ENCODE peak calls at places on chromosomes 1 and 21, in nine cellular contexts. One of them, this sample, is unnamed.

GRCh38 chr1:175600721-175601440 is 142.5 kb downstream of the TNR start:
- DNase-seq in right lobe of liver: no peak
- DNase-seq in upper lobe of left lung: no peak
- DNase-seq in heart left ventricle: no peak
- DNase-seq in IMR-90: no peak
- DNase-seq in ovary: no peak
- DNase-seq in adrenal gland: no peak
- DNase-seq in body of pancreas: no peak
- DNase-seq in H54: no peak
- DNase-seq in this sample: peak

GRCh38 chr1:20119351-20119750 is at the start of gene PLA2G2D:
- DNase-seq in IMR-90: no peak
- DNase-seq in H54: no peak
- DNase-seq in right lobe of liver: peak
- DNase-seq in body of pancreas: no peak
- DNase-seq in upper lobe of left lung: no peak
- DNase-seq in adrenal gland: no peak
- DNase-seq in heart left ventricle: no peak
- DNase-seq in ovary: no peak
- DNase-seq in this sample: no peak

GRCh38 chr1:92486251-92487077 is at the start of gene GFI1:
- DNase-seq in IMR-90: no peak
- DNase-seq in right lobe of liver: peak
- DNase-seq in ovary: no peak
- DNase-seq in H54: no peak
- DNase-seq in adrenal gland: no peak
- DNase-seq in body of pancreas: peak
- DNase-seq in heart left ventricle: peak
- DNase-seq in upper lobe of left lung: peak
- DNase-seq in this sample: peak

GRCh38 chr1:42955311-42956063 is 3.2 kb downstream of the SLC2A1 start:
- DNase-seq in right lobe of liver: no peak
- DNase-seq in ovary: no peak
- DNase-seq in upper lobe of left lung: no peak
- DNase-seq in IMR-90: no peak
- DNase-seq in heart left ventricle: no peak
- DNase-seq in H54: no peak
- DNase-seq in body of pancreas: no peak
- DNase-seq in adrenal gland: no peak
- DNase-seq in this sample: peak

GRCh38 chr21:45386336-45386727 is 18.6 kb upstream of the COL18A1 start:
- DNase-seq in adrenal gland: no peak
- DNase-seq in upper lobe of left lung: peak
- DNase-seq in ovary: peak
- DNase-seq in H54: no peak
- DNase-seq in IMR-90: no peak
- DNase-seq in right lobe of liver: peak
- DNase-seq in body of pancreas: no peak
- DNase-seq in heart left ventricle: peak
- DNase-seq in this sample: no peak

GRCh38 chr1:68571499-68571898 is 74.6 kb upstream of the DEPDC1 start:
- DNase-seq in right lobe of liver: no peak
- DNase-seq in body of pancreas: no peak
- DNase-seq in H54: no peak
- DNase-seq in heart left ventricle: no peak
- DNase-seq in upper lobe of left lung: no peak
- DNase-seq in ovary: no peak
- DNase-seq in adrenal gland: no peak
- DNase-seq in IMR-90: no peak
- DNase-seq in this sample: no peak

GRCh38 chr1:72230746-72231145 is 51.6 kb downstream of the NEGR1 start:
- DNase-seq in heart left ventricle: no peak
- DNase-seq in right lobe of liver: no peak
- DNase-seq in adrenal gland: no peak
- DNase-seq in body of pancreas: no peak
- DNase-seq in H54: no peak
- DNase-seq in upper lobe of left lung: no peak
- DNase-seq in ovary: no peak
- DNase-seq in IMR-90: peak
- DNase-seq in this sample: no peak

GRCh38 chr1:234326493-234327366 is 46.5 kb upstream of the COA6 start:
- DNase-seq in upper lobe of left lung: peak
- DNase-seq in right lobe of liver: peak
- DNase-seq in H54: peak
- DNase-seq in adrenal gland: peak
- DNase-seq in body of pancreas: peak
- DNase-seq in IMR-90: peak
- DNase-seq in heart left ventricle: peak
- DNase-seq in ovary: no peak
- DNase-seq in this sample: peak

GRCh38 chr1:158150512-158150911 is 30.2 kb upstream of the CD1D start:
- DNase-seq in adrenal gland: no peak
- DNase-seq in body of pancreas: no peak
- DNase-seq in right lobe of liver: no peak
- DNase-seq in IMR-90: no peak
- DNase-seq in upper lobe of left lung: no peak
- DNase-seq in H54: no peak
- DNase-seq in ovary: no peak
- DNase-seq in heart left ventricle: no peak
- DNase-seq in this sample: peak

GRCh38 chr1:4976859-4977440 is 322.5 kb downstream of the AJAP1 start:
- DNase-seq in heart left ventricle: no peak
- DNase-seq in right lobe of liver: no peak
- DNase-seq in body of pancreas: no peak
- DNase-seq in adrenal gland: no peak
- DNase-seq in IMR-90: no peak
- DNase-seq in upper lobe of left lung: peak
- DNase-seq in H54: no peak
- DNase-seq in ovary: peak
- DNase-seq in this sample: no peak

GRCh38 chr1:145997156-145998023 is 1.0 kb upstream of the TXNIP start:
- DNase-seq in adrenal gland: peak
- DNase-seq in heart left ventricle: no peak
- DNase-seq in IMR-90: no peak
- DNase-seq in body of pancreas: peak
- DNase-seq in upper lobe of left lung: peak
- DNase-seq in right lobe of liver: peak
- DNase-seq in ovary: no peak
- DNase-seq in H54: no peak
- DNase-seq in this sample: peak

DNA sequence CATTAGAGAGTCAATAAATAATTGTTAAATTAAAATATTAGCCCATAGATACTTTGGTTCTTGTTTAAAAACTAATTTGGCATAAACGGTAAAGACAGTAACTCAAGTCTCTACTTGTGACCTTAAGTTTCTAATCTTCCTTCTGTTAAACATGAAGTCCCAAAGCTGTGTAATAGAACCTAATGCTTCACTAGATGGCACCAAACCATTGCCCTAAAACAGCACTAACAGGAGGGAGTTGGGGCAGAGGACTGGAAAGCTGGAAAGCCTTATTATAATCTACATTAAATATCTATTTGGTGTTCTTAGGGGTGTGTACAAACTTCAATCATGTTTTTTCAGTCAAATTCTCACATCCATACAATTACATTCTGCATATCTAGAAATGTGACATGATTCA is 176.6 kb downstream of the OLFM3 start:
- DNase-seq in H54: no peak
- DNase-seq in IMR-90: peak
- DNase-seq in adrenal gland: no peak
- DNase-seq in body of pancreas: no peak
- DNase-seq in right lobe of liver: no peak
- DNase-seq in heart left ventricle: no peak
- DNase-seq in ovary: no peak
- DNase-seq in upper lobe of left lung: no peak
- DNase-seq in this sample: peak
- TF ChIP-seq POLR2A in H54: no peak
- TF ChIP-seq POLR2A in IMR-90: no peak
- TF ChIP-seq POLR2A in adrenal gland: no peak
- TF ChIP-seq POLR2A in body of pancreas: no peak
- TF ChIP-seq POLR2A in right lobe of liver: no peak
- TF ChIP-seq POLR2A in heart left ventricle: no peak
- TF ChIP-seq POLR2A in ovary: no peak
- TF ChIP-seq POLR2A in upper lobe of left lung: no peak
- TF ChIP-seq POLR2A in this sample: no peak

GRCh38 chr1:15617173-15617873 is at the start of gene DDI2:
- DNase-seq in body of pancreas: peak
- DNase-seq in ovary: peak
- DNase-seq in heart left ventricle: peak
- DNase-seq in H54: peak
- DNase-seq in upper lobe of left lung: peak
- DNase-seq in IMR-90: peak
- DNase-seq in right lobe of liver: peak
- DNase-seq in adrenal gland: peak
- DNase-seq in this sample: peak
- TF ChIP-seq POLR2A in body of pancreas: peak
- TF ChIP-seq POLR2A in ovary: peak
- TF ChIP-seq POLR2A in heart left ventricle: peak
- TF ChIP-seq POLR2A in H54: peak
- TF ChIP-seq POLR2A in upper lobe of left lung: peak
- TF ChIP-seq POLR2A in IMR-90: peak
- TF ChIP-seq POLR2A in right lobe of liver: peak
- TF ChIP-seq POLR2A in adrenal gland: peak
- TF ChIP-seq POLR2A in this sample: peak

GRCh38 chr1:21778405-21778727 is 4.6 kb downstream of the USP48 start:
- DNase-seq in right lobe of liver: no peak
- DNase-seq in upper lobe of left lung: no peak
- DNase-seq in adrenal gland: no peak
- DNase-seq in H54: no peak
- DNase-seq in body of pancreas: no peak
- DNase-seq in ovary: no peak
- DNase-seq in IMR-90: no peak
- DNase-seq in heart left ventricle: no peak
- DNase-seq in this sample: no peak

GRCh38 chr1:21782868-21783678 is at the start of gene USP48:
- DNase-seq in H54: peak
- DNase-seq in adrenal gland: peak
- DNase-seq in heart left ventricle: peak
- DNase-seq in body of pancreas: peak
- DNase-seq in ovary: peak
- DNase-seq in right lobe of liver: peak
- DNase-seq in IMR-90: peak
- DNase-seq in upper lobe of left lung: peak
- DNase-seq in this sample: peak

GRCh38 chr1:21779613-21780521 is 3.1 kb downstream of the USP48 start:
- DNase-seq in ovary: no peak
- DNase-seq in H54: no peak
- DNase-seq in IMR-90: no peak
- DNase-seq in heart left ventricle: no peak
- DNase-seq in upper lobe of left lung: no peak
- DNase-seq in body of pancreas: no peak
- DNase-seq in adrenal gland: no peak
- DNase-seq in right lobe of liver: no peak
- DNase-seq in this sample: no peak

GRCh38 chr1:21783679-21784603 is 992 bp upstream of the USP48 start:
- DNase-seq in adrenal gland: peak
- DNase-seq in right lobe of liver: no peak
- DNase-seq in ovary: peak
- DNase-seq in IMR-90: peak
- DNase-seq in heart left ventricle: no peak
- DNase-seq in body of pancreas: peak
- DNase-seq in H54: peak
- DNase-seq in upper lobe of left lung: peak
- DNase-seq in this sample: peak

DNA sequence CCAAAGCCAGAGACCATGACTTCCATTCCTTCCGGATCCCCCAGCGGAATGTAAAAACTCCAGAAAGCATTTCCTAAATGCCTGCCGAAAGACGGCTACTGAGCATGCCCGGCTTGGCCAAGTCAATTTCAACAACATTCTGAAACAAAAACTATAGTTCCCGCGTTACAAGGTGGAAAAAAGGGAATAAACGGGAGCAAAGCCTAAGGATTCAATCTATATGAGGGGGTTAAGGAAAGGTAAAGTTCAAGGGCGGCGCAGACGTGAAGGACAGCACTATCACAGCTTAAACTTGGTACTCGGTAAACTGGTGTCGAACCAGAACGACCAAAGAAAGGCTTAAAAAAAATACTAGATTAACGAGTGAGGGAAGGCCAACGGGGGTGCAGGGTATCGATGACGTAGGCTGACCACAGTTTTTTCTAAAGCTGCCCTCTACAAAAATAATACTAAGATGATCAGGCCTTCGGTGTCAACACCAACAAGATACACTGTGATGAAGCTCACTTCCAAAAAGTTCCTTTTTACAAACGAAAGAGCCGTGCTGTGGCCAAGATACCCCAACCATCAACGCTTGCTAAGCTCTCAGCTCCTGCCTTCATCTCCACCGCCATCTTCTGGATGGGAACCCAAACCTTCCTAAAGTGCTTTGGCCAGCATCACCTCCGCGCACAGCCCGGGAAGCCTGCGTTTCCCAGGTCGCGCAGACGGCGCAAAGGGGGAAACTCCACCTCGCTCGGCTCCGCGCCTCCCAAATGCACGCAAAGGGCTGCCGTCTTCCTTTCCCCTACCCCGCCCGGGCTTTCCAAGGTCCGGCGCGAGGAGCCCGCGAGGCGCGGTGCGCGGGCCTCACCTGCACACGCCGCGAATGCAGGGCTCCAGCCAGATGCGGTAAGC is 730 bp downstream of the USP48 start:
- DNase-seq in adrenal gland: peak
- DNase-seq in H54: no peak
- DNase-seq in heart left ventricle: peak
- DNase-seq in upper lobe of left lung: no peak
- DNase-seq in ovary: no peak
- DNase-seq in body of pancreas: peak
- DNase-seq in right lobe of liver: peak
- DNase-seq in IMR-90: peak
- DNase-seq in this sample: peak
- TF ChIP-seq POLR2A in adrenal gland: peak
- TF ChIP-seq POLR2A in H54: no peak
- TF ChIP-seq POLR2A in heart left ventricle: no peak
- TF ChIP-seq POLR2A in upper lobe of left lung: no peak
- TF ChIP-seq POLR2A in ovary: no peak
- TF ChIP-seq POLR2A in body of pancreas: no peak
- TF ChIP-seq POLR2A in right lobe of liver: no peak
- TF ChIP-seq POLR2A in IMR-90: no peak
- TF ChIP-seq POLR2A in this sample: no peak

DNA sequence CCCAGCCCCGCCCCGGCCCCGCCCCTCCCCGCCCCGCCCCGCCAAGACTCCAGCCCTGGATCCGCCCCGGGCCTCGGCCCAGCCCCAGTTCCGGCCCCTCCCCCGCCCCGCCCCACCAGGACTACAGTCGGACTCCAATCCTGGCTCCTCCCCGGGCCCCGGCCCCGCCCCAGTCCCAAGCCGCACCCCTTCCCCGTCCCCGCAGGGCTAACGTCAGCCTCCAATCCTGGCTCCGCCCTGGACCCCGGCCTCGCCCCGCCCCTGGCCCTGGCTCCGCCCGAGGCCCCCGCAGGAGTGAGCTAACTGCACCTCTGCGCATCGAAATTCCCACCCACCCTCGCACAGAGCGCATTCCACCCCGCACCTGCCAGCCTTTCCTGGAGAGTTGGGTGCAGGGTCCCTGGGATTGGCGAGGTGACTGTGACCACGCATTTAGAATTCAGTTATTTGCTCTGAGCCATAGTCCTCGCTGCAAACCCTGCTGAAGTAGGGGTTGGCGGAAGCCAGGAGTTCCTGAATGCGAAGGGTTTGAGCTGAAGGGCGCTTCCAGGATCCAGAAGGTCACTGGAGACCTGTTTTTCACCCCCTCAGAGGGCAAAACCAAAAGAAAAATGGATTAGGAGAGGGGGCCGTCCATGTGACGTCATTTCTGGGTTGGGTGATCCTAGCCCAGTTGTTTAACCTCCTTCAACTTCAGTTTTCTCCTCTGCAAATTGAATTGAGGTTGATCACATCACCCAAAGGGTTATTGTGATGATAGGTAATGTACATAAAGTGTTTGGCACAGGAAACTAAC is 631 bp upstream of the IGSF8 start:
- DNase-seq in body of pancreas: peak
- DNase-seq in heart left ventricle: peak
- DNase-seq in right lobe of liver: peak
- DNase-seq in H54: peak
- DNase-seq in upper lobe of left lung: peak
- DNase-seq in adrenal gland: peak
- DNase-seq in IMR-90: peak
- DNase-seq in ovary: peak
- DNase-seq in this sample: peak
- TF ChIP-seq POLR2A in body of pancreas: peak
- TF ChIP-seq POLR2A in heart left ventricle: peak
- TF ChIP-seq POLR2A in right lobe of liver: peak
- TF ChIP-seq POLR2A in H54: no peak
- TF ChIP-seq POLR2A in upper lobe of left lung: no peak
- TF ChIP-seq POLR2A in adrenal gland: peak
- TF ChIP-seq POLR2A in IMR-90: no peak
- TF ChIP-seq POLR2A in ovary: peak
- TF ChIP-seq POLR2A in this sample: peak

This sample was measured in NB4.